ENCODE peak calls at places on chromosomes 2 and 18, in eight cellular contexts. Z is ELF-1; C is MV-4-11; A is activated CD4-positive, CD25-positive, alpha-beta regulatory T cell; E is mammary epithelial cell; F is left cardiac atrium; U is NCI-H460; Q is HT1080. S is an unnamed sample.

GRCh38 chr2:207394812-207395534 is 134.8 kb upstream of the CREB1 start:
- DNase-seq in Z (no peak), C (peak; percentile 43), A (no peak), E (peak; percentile 100), F (peak; percentile 64), U (peak; percentile 84), Q (peak; percentile 100), S (peak; percentile 40)

GRCh38 chr2:113848758-113849460 is 41.0 kb upstream of the ACTR3 start:
- DNase-seq in Z (no peak), C (no peak), A (no peak), E (peak; percentile 98), F (no peak), U (no peak), Q (peak; percentile 87), S (no peak)

GRCh38 chr18:79856119-79857080 is 58.7 kb downstream of the KCNG2 start:
- DNase-seq in Z (peak; percentile 82), C (peak; percentile 78), A (no peak), E (no peak), F (no peak), U (no peak), Q (no peak), S (no peak)

GRCh38 chr2:130760754-130761751 is 5.7 kb downstream of the AMER3 start:
- DNase-seq in Z (no peak), C (no peak), A (no peak), E (no peak), F (no peak), U (no peak), Q (no peak), S (no peak)

GRCh38 chr2:128278979-128279378 is 39.7 kb downstream of the HS6ST1 start:
- DNase-seq in Z (no peak), C (no peak), A (no peak), E (no peak), F (peak; percentile 6), U (no peak), Q (no peak), S (no peak)

GRCh38 chr18:67672142-67672541 is 155.6 kb upstream of the DSEL start:
- DNase-seq in Z (no peak), C (no peak), A (no peak), E (peak; percentile 54), F (no peak), U (no peak), Q (peak; percentile 6), S (no peak)

GRCh38 chr2:128637481-128638155 is 318.9 kb upstream of the HS6ST1 start:
- DNase-seq in Z (no peak), C (no peak), A (no peak), E (no peak), F (no peak), U (no peak), Q (no peak), S (no peak)

GRCh38 chr2:17851731-17852585 is 26.5 kb upstream of the KCNS3 start:
- DNase-seq in Z (peak; percentile 54), C (peak; percentile 65), A (no peak), E (peak; percentile 58), F (peak; percentile 47), U (peak; percentile 71), Q (peak; percentile 78), S (peak; percentile 21)

GRCh38 chr2:191376981-191377629 is 131.9 kb downstream of the MYO1B start:
- DNase-seq in Z (peak; percentile 47), C (peak; percentile 93), A (no peak), E (peak; percentile 86), F (peak; percentile 72), U (peak; percentile 83), Q (peak; percentile 97), S (peak; percentile 71)

GRCh38 chr2:98818164-98818563 is 87.2 kb upstream of the MGAT4A start:
- DNase-seq in Z (no peak), C (no peak), A (no peak), E (no peak), F (no peak), U (no peak), Q (no peak), S (no peak)

GRCh38 chr2:100752628-100753333 is 67.2 kb upstream of the NPAS2 start:
- DNase-seq in Z (no peak), C (peak; percentile 79), A (no peak), E (peak; percentile 92), F (no peak), U (peak; percentile 84), Q (peak; percentile 87), S (no peak)

GRCh38 chr18:60684843-60685513 is 312.4 kb upstream of the MC4R start:
- DNase-seq in Z (peak; percentile 52), C (peak; percentile 7), A (no peak), E (peak; percentile 17), F (no peak), U (peak; percentile 4), Q (peak; percentile 11), S (no peak)

GRCh38 chr18:22856870-22857269 is 76.3 kb upstream of the RBBP8 start:
- DNase-seq in Z (peak; percentile 36), C (no peak), A (no peak), E (peak; percentile 96), F (no peak), U (no peak), Q (no peak), S (no peak)

GRCh38 chr2:9250498-9251153 is 44.0 kb downstream of the ASAP2 start:
- DNase-seq in Z (no peak), C (no peak), A (no peak), E (peak; percentile 32), F (no peak), U (no peak), Q (no peak), S (no peak)

S was measured in smooth muscle cell of the brain vasculature.